ENCODE peak calls at places on chromosomes 5 and 9, in four cellular contexts. C, I, S and B are unnamed samples.
A peak's percentile ranks its signal among the peaks of the same experiment; 100 is the strongest.

GRCh38 chr9:16726023-16726422 is 144.4 kb downstream of the BNC2 start:
- DNase-seq in C (no peak), I (no peak), S (peak; percentile 65), B (no peak)

GRCh38 chr9:106799146-106799545 is 63.8 kb upstream of the ZNF462 start:
- DNase-seq in C (no peak), I (no peak), S (peak; percentile 88), B (no peak)

GRCh38 chr9:70488098-70488792 is 73.8 kb upstream of the KLF9 start:
- DNase-seq in C (no peak), I (no peak), S (no peak), B (no peak)

GRCh38 chr9:108786756-108787663 is 68.8 kb downstream of the ACTL7B start:
- DNase-seq in C (no peak), I (no peak), S (peak; percentile 39), B (no peak)

GRCh38 chr9:121798941-121799340 is 147.5 kb downstream of the DAB2IP start:
- DNase-seq in C (no peak), I (no peak), S (no peak), B (no peak)

GRCh38 chr5:56145106-56145505 is 88.0 kb downstream of the ANKRD55 start:
- DNase-seq in C (no peak), I (no peak), S (no peak), B (no peak)

GRCh38 chr9:15867334-15867733 is 314.5 kb downstream of the CCDC171 start:
- DNase-seq in C (no peak), I (no peak), S (no peak), B (no peak)

GRCh38 chr5:133809801-133810200 is 158.6 kb downstream of the C5orf15 start:
- DNase-seq in C (no peak), I (no peak), S (no peak), B (no peak)

GRCh38 chr9:127347831-127348699 is 48.9 kb upstream of the SLC2A8 start:
- DNase-seq in C (no peak), I (no peak), S (peak; percentile 77), B (no peak)

GRCh38 chr5:106361905-106362304 is 1308.8 kb downstream of the EFNA5 start:
- DNase-seq in C (no peak), I (no peak), S (no peak), B (no peak)

GRCh38 chr5:50744761-50745160 is 78.3 kb downstream of the PARP8 start:
- DNase-seq in C (no peak), I (no peak), S (peak; percentile 60), B (no peak)

GRCh38 chr5:36153299-36153677 is 1.4 kb downstream of the SKP2 start:
- DNase-seq in C (no peak), I (no peak), S (no peak), B (no peak)

GRCh38 chr9:111198936-111199335 is 131.1 kb downstream of the OR2K2 start:
- DNase-seq in C (no peak), I (no peak), S (peak; percentile 44), B (no peak)

GRCh38 chr5:31033295-31033694 is 160.2 kb upstream of the CDH6 start:
- DNase-seq in C (no peak), I (no peak), S (no peak), B (no peak)

GRCh38 chr9:126088336-126088735 is 238.3 kb upstream of the MVB12B start:
- DNase-seq in C (no peak), I (no peak), S (no peak), B (no peak)

GRCh38 chr5:177306674-177307543 is 3.3 kb downstream of the PRELID1 start:
- DNase-seq in C (no peak), I (no peak), S (peak; percentile 40), B (peak; percentile 84)
- TF ChIP-seq CTCF in C (no peak), I (no peak), S (no peak), B (peak; percentile 53)

GRCh38 chr5:54254482-54255198 is 55.7 kb downstream of the ARL15 start:
- DNase-seq in C (no peak), I (no peak), S (peak; percentile 43), B (no peak)
- TF ChIP-seq CTCF in C (no peak), I (no peak), S (peak; percentile 29), B (no peak)

GRCh38 chr5:176369934-176370711 is 4.8 kb downstream of the ARL10 start:
- DNase-seq in C (no peak), I (no peak), S (no peak), B (no peak)
- TF ChIP-seq CTCF in C (no peak), I (no peak), S (no peak), B (no peak)

GRCh38 chr9:34334337-34334824 is 5.0 kb downstream of the NUDT2 start:
- DNase-seq in C (no peak), I (peak; percentile 14), S (no peak), B (no peak)

GRCh38 chr9:34334916-34335315 is 5.5 kb downstream of the NUDT2 start:
- DNase-seq in C (no peak), I (no peak), S (no peak), B (no peak)

GRCh38 chr9:34335376-34335775 is 6.0 kb downstream of the NUDT2 start:
- DNase-seq in C (no peak), I (no peak), S (no peak), B (no peak)

GRCh38 chr9:34338664-34339063 is 9.3 kb downstream of the NUDT2 start:
- DNase-seq in C (no peak), I (no peak), S (no peak), B (no peak)

DNA sequence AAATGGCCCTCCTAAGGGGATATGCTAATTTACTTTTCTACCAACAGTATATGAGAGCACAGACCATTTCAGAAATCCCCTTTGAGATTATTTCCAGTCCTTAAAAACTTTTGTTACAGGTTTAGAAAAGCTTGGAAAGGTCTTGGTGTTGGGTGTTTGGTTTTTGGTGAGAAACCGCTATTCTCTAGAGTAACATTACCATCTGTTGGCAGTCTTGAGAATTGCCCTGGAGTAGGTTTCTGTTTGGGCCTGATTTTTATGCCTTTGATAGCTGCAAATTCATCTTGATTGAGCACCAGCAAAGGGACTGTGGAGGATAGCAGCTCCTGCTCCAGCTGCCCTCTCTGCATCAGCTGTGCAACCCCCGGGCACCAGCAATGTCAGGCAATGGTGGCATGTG is 8.0 kb downstream of the NUDT2 start:
- DNase-seq in C (no peak), I (no peak), S (no peak), B (no peak)
- TF ChIP-seq CTCF in C (no peak), I (peak; percentile 35), S (no peak), B (peak; percentile 20)

GRCh38 chr5:167582263-167582662 is 709.2 kb upstream of the WWC1 start:
- DNase-seq in C (no peak), I (no peak), S (peak; percentile 39), B (no peak)
- TF ChIP-seq CTCF in C (no peak), I (no peak), S (peak; percentile 27), B (no peak)

GRCh38 chr5:68661237-68661636 is 432.6 kb upstream of the SLC30A5 start:
- DNase-seq in C (peak; percentile 28), I (no peak), S (peak; percentile 58), B (no peak)
- TF ChIP-seq CTCF in C (peak; percentile 36), I (peak; percentile 43), S (peak; percentile 54), B (no peak)

GRCh38 chr5:626850-627249 is 14.7 kb downstream of the CEP72 start:
- DNase-seq in C (no peak), I (no peak), S (peak; percentile 20), B (no peak)
- TF ChIP-seq CTCF in C (no peak), I (no peak), S (no peak), B (no peak)

DNA sequence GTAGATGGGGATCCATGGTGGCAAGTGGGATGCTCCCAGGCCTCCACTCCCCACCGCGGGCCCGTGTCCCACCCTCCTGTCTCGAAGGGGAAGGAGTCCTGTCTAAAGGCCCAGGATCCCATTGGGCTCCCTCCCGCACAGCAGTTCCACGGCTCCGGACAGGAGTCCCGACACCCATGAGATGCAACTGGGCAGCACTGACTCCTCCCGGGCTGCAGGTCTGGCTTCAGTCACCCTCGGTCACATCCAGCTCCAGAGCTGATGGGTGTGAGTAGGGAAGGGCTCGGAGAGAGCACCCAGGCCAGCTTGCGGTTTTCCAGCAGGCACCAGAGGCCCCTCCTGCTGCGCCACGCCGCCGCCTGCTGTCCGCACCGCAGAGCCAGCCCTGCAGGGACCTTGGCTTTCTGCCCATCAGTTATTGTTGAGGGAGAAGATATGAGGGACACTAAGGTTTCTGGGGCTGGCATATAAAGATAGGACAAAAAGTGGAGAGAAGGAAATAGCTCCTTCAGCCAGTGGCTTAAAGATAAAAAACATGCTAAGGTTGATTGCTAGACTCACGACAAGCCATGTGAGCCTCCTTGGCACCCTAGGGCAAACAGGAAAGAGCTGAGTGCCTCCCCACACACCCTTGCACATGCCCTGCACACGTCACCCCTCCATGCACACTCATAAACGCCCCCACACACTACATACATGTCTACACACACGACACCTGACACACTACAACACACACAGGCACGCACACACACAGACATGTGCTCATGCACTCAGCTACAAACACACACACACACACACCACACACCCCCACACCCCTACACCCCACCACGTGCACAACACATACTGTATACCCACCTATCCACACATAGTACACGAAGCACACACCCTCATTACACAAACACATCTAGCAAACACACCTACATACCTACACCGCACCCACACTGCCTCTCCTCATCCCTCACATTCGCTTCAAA is 79.0 kb downstream of the AK8 start:
- DNase-seq in C (no peak), I (no peak), S (peak; percentile 4), B (no peak)
- TF ChIP-seq CTCF in C (no peak), I (no peak), S (no peak), B (no peak)